ENCODE peak calls at places on chromosomes 12 and 14, in five cellular contexts. W, O, Y, X and D are unnamed samples.

GRCh38 chr12:42162940-42163339 is 18.3 kb upstream of the GXYLT1 start:
- DNase-seq in W (no peak), O (no peak), Y (no peak), X (no peak), D (no peak)

GRCh38 chr12:94026566-94026965 is 121.8 kb upstream of the PLXNC1 start:
- DNase-seq in W (peak; percentile 14), O (no peak), Y (no peak), X (no peak), D (no peak)

GRCh38 chr12:66438601-66439000 is 136.3 kb downstream of the HELB start:
- DNase-seq in W (peak; percentile 7), O (no peak), Y (no peak), X (no peak), D (no peak)

GRCh38 chr12:52391618-52392002 is 6.2 kb upstream of the KRT84 start:
- DNase-seq in W (no peak), O (peak; percentile 27), Y (no peak), X (peak; percentile 29), D (peak; percentile 27)

GRCh38 chr12:104643921-104644669 is 187.3 kb downstream of the CHST11 start:
- DNase-seq in W (no peak), O (peak; percentile 61), Y (peak; percentile 65), X (no peak), D (peak; percentile 10)

GRCh38 chr12:8692573-8692972 is 5.2 kb upstream of the RIMKLB start:
- DNase-seq in W (peak; percentile 66), O (peak; percentile 45), Y (peak; percentile 93), X (no peak), D (no peak)

GRCh38 chr12:75550401-75550851 is 39.0 kb upstream of the KRR1 start:
- DNase-seq in W (no peak), O (no peak), Y (no peak), X (no peak), D (peak; percentile 26)

GRCh38 chr14:21112267-21112666 is 11.4 kb downstream of the TMEM253 start:
- DNase-seq in W (no peak), O (no peak), Y (no peak), X (no peak), D (no peak)

GRCh38 chr12:96197503-96198272 is 3.5 kb downstream of the ELK3 start:
- DNase-seq in W (peak; percentile 96), O (no peak), Y (no peak), X (peak; percentile 86), D (no peak)

GRCh38 chr12:54390668-54391551 is 6.4 kb upstream of the ZNF385A start:
- DNase-seq in W (no peak), O (peak; percentile 69), Y (peak; percentile 84), X (no peak), D (peak; percentile 30)

GRCh38 chr12:49910331-49911212 is 6.9 kb upstream of the FAIM2 start:
- DNase-seq in W (no peak), O (no peak), Y (no peak), X (no peak), D (no peak)

GRCh38 chr12:49907352-49907751 is 3.7 kb upstream of the FAIM2 start:
- DNase-seq in W (no peak), O (no peak), Y (no peak), X (no peak), D (no peak)

GRCh38 chr12:49909826-49910225 is 6.1 kb upstream of the FAIM2 start:
- DNase-seq in W (peak; percentile 55), O (no peak), Y (no peak), X (no peak), D (no peak)

GRCh38 chr12:49911213-49911605 is 7.5 kb upstream of the FAIM2 start:
- DNase-seq in W (no peak), O (no peak), Y (no peak), X (no peak), D (no peak)

GRCh38 chr12:49909328-49909727 is 5.6 kb upstream of the FAIM2 start:
- DNase-seq in W (no peak), O (no peak), Y (no peak), X (no peak), D (no peak)
- H3K27ac ChIP-seq in W (no peak overlapping the region), O (no peak overlapping the region), Y (no peak overlapping the region), X (no peak overlapping the region), D (no peak overlapping the region)

DNA sequence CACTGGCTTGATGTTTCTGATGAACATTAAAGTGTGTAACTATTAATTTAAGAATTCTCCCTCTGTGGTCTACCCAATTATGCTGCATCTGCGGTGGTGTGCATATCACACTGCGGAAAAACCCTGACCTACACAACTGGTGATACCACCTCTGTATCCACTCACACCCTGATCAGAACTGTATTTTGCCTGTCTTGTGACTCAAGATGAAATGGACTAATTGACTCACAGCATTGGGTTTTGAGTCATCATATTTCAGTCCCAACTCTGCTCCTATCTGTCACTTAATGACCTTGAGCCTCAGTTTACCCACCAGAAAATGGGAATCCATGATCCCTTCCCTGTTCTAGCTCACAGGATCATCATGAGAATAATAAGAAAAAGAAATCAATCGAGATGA is 65.6 kb downstream of the NUAK1 start:
- DNase-seq in W (no peak), O (no peak), Y (no peak), X (no peak), D (no peak)
- H3K4me1 ChIP-seq in W (peaks cover 10% of the 10 kb centered on the region), O (no peaks in the 10 kb centered on the region), Y (no peaks in the 10 kb centered on the region), X (peaks cover 10% of the 10 kb centered on the region), D (no peaks in the 10 kb centered on the region)

GRCh38 chr12:57795354-57795753 is 12.8 kb downstream of the TSFM start:
- DNase-seq in W (no peak), O (no peak), Y (no peak), X (no peak), D (no peak)

GRCh38 chr12:57797938-57798337 is 15.4 kb downstream of the TSFM start:
- DNase-seq in W (no peak), O (no peak), Y (no peak), X (no peak), D (no peak)

GRCh38 chr12:57796996-57797395 is 14.4 kb downstream of the TSFM start:
- DNase-seq in W (no peak), O (no peak), Y (no peak), X (no peak), D (no peak)

DNA sequence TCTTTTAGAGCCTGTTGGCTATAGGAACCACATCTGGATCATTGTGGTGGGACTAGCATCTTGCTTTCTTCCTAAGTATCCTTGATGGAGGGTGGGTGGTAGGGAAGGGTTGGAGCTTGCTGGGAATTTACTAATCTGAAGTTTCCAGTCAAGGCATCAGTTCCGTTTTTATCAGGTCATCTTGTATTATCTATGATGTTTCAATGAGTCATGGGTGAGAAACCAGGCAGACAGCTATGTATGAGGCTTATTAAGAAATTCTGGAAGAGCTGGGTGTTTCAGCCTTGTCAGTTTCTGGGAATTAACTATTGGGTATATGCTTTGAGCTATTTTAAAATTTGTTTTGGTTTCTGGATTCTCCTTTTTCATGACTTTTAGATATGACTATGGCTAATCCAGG is 11.3 kb downstream of the TSFM start:
- DNase-seq in W (peak; percentile 61), O (no peak), Y (no peak), X (no peak), D (no peak)
- H3K27ac ChIP-seq in W (peak overlapping the region; percentile 75), O (no peak overlapping the region), Y (no peak overlapping the region), X (no peak overlapping the region), D (no peak overlapping the region)

DNA sequence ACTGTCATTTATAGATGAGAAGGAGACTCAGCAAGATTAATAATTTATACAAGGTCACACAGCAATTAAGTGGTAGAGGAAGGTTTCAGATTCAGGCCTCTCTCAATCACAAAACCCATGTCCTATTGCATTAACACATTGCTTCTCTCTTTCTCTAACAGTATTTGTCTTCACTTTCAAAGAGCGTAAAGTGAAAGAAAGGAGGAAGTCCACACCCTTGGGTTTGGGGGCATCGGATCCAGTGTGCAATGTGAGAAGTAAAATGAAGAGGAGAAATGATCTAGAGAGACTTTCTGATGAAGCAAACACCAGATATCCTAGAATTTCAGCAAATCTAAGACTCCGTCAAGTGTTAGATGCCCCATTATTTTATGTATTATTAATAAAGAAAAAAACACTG is 7.0 kb upstream of the VRK1 start:
- DNase-seq in W (no peak), O (no peak), Y (no peak), X (no peak), D (no peak)
- H3K4me1 ChIP-seq in W (no peaks in the 10 kb centered on the region), O (no peaks in the 10 kb centered on the region), Y (no peaks in the 10 kb centered on the region), X (no peaks in the 10 kb centered on the region), D (no peaks in the 10 kb centered on the region)

DNA sequence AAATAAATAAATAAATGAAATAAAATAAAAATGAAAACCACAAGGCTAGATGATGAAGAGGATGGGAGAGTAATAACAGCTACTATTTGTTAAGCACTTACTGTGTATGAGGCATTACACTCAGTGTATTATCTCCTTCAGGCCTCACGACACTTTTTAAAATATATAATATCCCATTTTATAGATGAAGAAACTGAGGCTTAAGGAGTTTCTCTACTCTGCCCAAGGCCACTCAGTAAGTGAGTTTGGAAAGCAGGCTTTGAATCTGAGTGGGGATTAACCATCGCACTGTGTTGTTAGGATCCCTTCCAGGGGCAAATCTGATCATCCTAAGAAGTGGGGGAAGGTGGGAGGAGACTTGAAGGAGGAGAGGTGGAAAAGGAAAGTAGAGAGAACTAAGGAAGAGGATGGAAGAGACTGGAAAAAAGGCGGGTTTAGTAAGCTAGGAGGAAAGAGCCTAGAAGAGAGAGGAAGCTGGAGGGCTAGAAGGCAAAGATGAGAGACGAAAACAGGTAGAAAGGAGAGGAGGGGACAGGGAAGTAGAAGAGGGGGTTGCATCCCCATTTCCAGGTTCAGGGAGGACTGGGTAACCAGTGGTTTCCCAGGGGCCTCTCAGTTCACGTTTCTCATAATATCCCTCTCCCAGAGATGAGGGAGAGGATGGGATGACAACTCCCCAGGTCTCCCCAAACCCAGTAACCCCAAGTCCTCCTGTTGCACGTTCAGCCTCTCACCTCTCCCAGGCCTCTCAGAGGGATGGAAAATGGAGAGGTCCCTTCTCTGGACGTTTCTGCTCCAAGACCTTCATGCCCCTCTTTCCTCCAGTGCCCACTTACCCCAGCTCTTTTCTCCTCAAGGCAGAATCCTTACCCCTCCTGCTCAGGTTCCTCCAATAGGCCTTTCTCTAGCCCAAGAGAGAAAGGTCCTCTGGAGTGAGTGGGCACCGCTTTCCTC is 1.7 kb downstream of the STAT6 start:
- DNase-seq in W (no peak), O (no peak), Y (no peak), X (no peak), D (no peak)
- H3K27ac ChIP-seq in W (peak overlapping the region; percentile 98), O (peak overlapping the region; percentile 99), Y (peak overlapping the region; percentile 75), X (peak overlapping the region; percentile 98), D (peak overlapping the region; percentile 93)

GRCh38 chr12:29158364-29158763 is 9.3 kb downstream of the FAR2 start:
- DNase-seq in W (no peak), O (no peak), Y (no peak), X (no peak), D (no peak)

GRCh38 chr12:29163146-29163545 is 14.1 kb downstream of the FAR2 start:
- DNase-seq in W (no peak), O (no peak), Y (no peak), X (no peak), D (no peak)

GRCh38 chr12:29159690-29160089 is 10.6 kb downstream of the FAR2 start:
- DNase-seq in W (no peak), O (no peak), Y (no peak), X (no peak), D (no peak)

GRCh38 chr12:29157486-29157946 is 8.4 kb downstream of the FAR2 start:
- DNase-seq in W (no peak), O (no peak), Y (no peak), X (no peak), D (no peak)

GRCh38 chr12:29160230-29160629 is 11.2 kb downstream of the FAR2 start:
- DNase-seq in W (no peak), O (no peak), Y (no peak), X (no peak), D (no peak)
- H3K4me1 ChIP-seq in W (peaks cover 4% of the 10 kb centered on the region), O (peaks cover 13% of the 10 kb centered on the region), Y (peaks cover 12% of the 10 kb centered on the region), X (no peaks in the 10 kb centered on the region), D (peaks cover 21% of the 10 kb centered on the region)

GRCh38 chr12:124398578-124399227 is 103.8 kb downstream of the RFLNA start:
- DNase-seq in W (no peak), O (peak; percentile 60), Y (no peak), X (no peak), D (no peak)
- H3K27ac ChIP-seq in W (no peak overlapping the region), O (peak overlapping the region; percentile 91), Y (no peak overlapping the region), X (no peak overlapping the region), D (no peak overlapping the region)